ENCODE peak calls at places on chromosomes 4 and X, in four cellular contexts. M is heart left ventricle, P is Panc1, Z is psoas muscle. J is an unnamed sample.

GRCh38 chr4:8225704-8226443 is 26.8 kb downstream of the SH3TC1 start:
- DNase-seq in M (no peak), P (no peak), Z (no peak), J (peak)

GRCh38 chr4:88202443-88202842 is 44.0 kb upstream of the ABCG2 start:
- DNase-seq in Z (no peak), P (no peak), M (no peak), J (no peak)

GRCh38 chr4:189835505-189835904 is 105.2 kb upstream of the FRG1 start:
- DNase-seq in M (no peak), P (no peak), Z (no peak), J (no peak)

GRCh38 chrX:68196939-68197791 is 236.1 kb downstream of the OPHN1 start:
- DNase-seq in M (peak), Z (no peak), P (peak), J (peak)

GRCh38 chrX:70498129-70498528 is 53.5 kb downstream of the DLG3 start:
- DNase-seq in P (no peak), M (no peak), Z (no peak), J (no peak)

GRCh38 chr4:109729563-109730293 is at the start of gene PLA2G12A:
- DNase-seq in M (peak), Z (peak), P (no peak), J (peak)

GRCh38 chr4:25567253-25567652 is 88.4 kb upstream of the SLC34A2 start:
- DNase-seq in M (no peak), Z (no peak), P (no peak), J (no peak)

GRCh38 chrX:128781506-128781905 is 729.3 kb upstream of the ACTRT1 start:
- DNase-seq in P (no peak), M (no peak), Z (no peak), J (peak)

GRCh38 chrX:37350034-37350365 is 836 bp downstream of the PRRG1 start:
- DNase-seq in M (no peak), Z (no peak), P (no peak), J (no peak)

GRCh38 chr4:107800058-107800457 is 24.7 kb upstream of the SGMS2 start:
- DNase-seq in M (no peak), P (no peak), Z (no peak), J (peak)

GRCh38 chr4:57077550-57078311 is 32.5 kb downstream of the IGFBP7 start:
- DNase-seq in P (no peak), Z (no peak), M (no peak), J (no peak)

GRCh38 chrX:129905787-129906580 is at the start of gene UTP14A:
- DNase-seq in Z (peak), P (peak), M (peak), J (peak)

GRCh38 chr4:138494931-138495330 is 252.8 kb upstream of the SLC7A11 start:
- DNase-seq in Z (no peak), M (no peak), P (no peak), J (no peak)

GRCh38 chrX:40174594-40175415 is 77.0 kb upstream of the BCOR start:
- DNase-seq in Z (peak), P (no peak), M (peak), J (peak)

GRCh38 chr4:35151816-35152572 is 1092.3 kb downstream of the ARAP2 start:
- DNase-seq in P (no peak), Z (no peak), M (no peak), J (no peak)
- TF ChIP-seq CTCF in P (peak), Z (peak), M (no peak), J (no peak)

DNA sequence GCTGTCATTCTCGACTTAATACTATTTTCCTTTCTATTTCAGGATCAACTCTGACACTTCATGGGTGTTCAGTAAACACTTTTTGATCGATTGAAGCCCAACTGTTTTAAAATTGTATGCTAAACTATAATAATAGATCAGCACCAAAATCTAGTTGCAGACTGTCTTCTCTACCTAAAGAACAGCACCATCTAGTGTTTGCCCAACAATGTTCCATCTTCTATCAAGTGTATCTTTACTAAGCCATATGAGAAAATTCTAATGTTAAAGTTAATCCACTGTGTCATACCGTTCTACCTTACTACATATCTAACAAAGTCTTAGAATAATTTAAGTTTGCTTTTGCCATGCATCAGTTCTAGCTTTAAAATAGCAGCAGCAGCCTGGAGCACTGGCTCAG is 113.0 kb upstream of the PRDX4 start:
- DNase-seq in Z (no peak), P (peak), M (no peak), J (no peak)
- TF ChIP-seq CTCF in Z (peak), P (peak), M (peak), J (no peak)

GRCh38 chr4:3874525-3875110 is 108.4 kb downstream of the ADRA2C start:
- DNase-seq in Z (peak), P (no peak), M (no peak), J (no peak)

GRCh38 chr4:3875466-3875865 is 109.3 kb downstream of the ADRA2C start:
- DNase-seq in P (no peak), M (no peak), Z (no peak), J (no peak)

GRCh38 chr4:3878678-3879077 is 112.5 kb downstream of the ADRA2C start:
- DNase-seq in P (no peak), M (no peak), Z (no peak), J (no peak)

GRCh38 chr4:3877868-3878267 is 111.7 kb downstream of the ADRA2C start:
- DNase-seq in M (no peak), Z (no peak), P (no peak), J (no peak)

DNA sequence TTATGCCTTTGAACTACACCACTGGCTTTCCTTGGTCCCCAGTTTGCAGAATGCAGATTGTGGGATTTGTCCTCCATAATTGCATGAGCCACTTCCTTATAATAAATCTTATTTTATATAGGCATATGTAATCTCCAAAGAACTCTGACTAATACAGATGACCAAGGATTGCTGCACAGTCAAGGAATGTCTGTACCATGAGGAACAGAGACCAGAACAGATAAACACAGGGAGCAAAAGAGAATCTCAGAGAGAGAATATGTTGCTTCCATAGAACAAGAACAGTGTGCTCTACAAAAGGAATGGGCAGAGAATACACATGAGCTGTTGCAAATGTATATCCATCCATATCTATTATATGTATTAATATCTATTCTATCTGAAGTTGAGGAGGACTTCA is 111.1 kb downstream of the ADRA2C start:
- DNase-seq in M (no peak), Z (no peak), P (no peak), J (no peak)
- TF ChIP-seq CTCF in M (no peak), Z (no peak), P (no peak), J (no peak)

GRCh38 chr4:81688085-81688484 is 216.4 kb upstream of the RASGEF1B start:
- DNase-seq in Z (no peak), M (no peak), P (no peak), J (peak)
- TF ChIP-seq CTCF in Z (no peak), M (no peak), P (no peak), J (no peak)